ENCODE peak calls at places on chromosomes 12 and 14, in four cellular contexts. H, E, F and U are unnamed samples.

GRCh38 chr12:153080-153746 is 60.7 kb downstream of the SLC6A12 start:
- DNase-seq in H (peak; percentile 54), E (peak; percentile 91), F (peak; percentile 89), U (peak; percentile 96)

GRCh38 chr14:57871487-57872080 is 5.7 kb upstream of the SLC35F4 start:
- DNase-seq in E (peak; percentile 68), H (peak; percentile 28), F (peak; percentile 54), U (peak; percentile 47)

GRCh38 chr12:93823616-93824410 is 146.6 kb downstream of the CRADD start:
- DNase-seq in F (no peak), H (no peak), E (peak; percentile 17), U (no peak)

GRCh38 chr12:21697829-21698630 is 40.4 kb upstream of the LDHB start:
- DNase-seq in H (peak; percentile 48), E (peak; percentile 22), F (no peak), U (no peak)

GRCh38 chr12:116456683-116457082 is 102.5 kb upstream of the MAP1LC3B2 start:
- DNase-seq in E (no peak), H (no peak), F (no peak), U (no peak)

GRCh38 chr14:59204305-59204704 is 15.8 kb downstream of the DAAM1 start:
- DNase-seq in F (no peak), E (no peak), H (no peak), U (no peak)

GRCh38 chr14:93105362-93105761 is 10.4 kb downstream of the ITPK1 start:
- DNase-seq in F (no peak), H (peak; percentile 75), E (no peak), U (no peak)

GRCh38 chr12:8661016-8661415 is 1.6 kb downstream of the MFAP5 start:
- DNase-seq in H (no peak), F (no peak), E (no peak), U (no peak)

GRCh38 chr12:107514887-107515445 is 170.6 kb upstream of the PWP1 start:
- DNase-seq in E (no peak), H (peak; percentile 67), F (no peak), U (peak; percentile 13)

GRCh38 chr12:19771858-19772257 is 332.6 kb downstream of the AEBP2 start:
- DNase-seq in F (no peak), H (peak; percentile 82), E (peak; percentile 48), U (no peak)

GRCh38 chr14:101083564-101084435 is 180.3 kb upstream of the RTL1 start:
- DNase-seq in E (peak; percentile 67), H (no peak), F (peak; percentile 80), U (peak; percentile 76)

GRCh38 chr14:85731198-85731597 is 201.3 kb downstream of the FLRT2 start:
- DNase-seq in H (peak; percentile 64), F (no peak), E (peak; percentile 43), U (no peak)

GRCh38 chr14:105317546-105317945 is 3.0 kb downstream of the PACS2 start:
- DNase-seq in H (peak; percentile 53), E (no peak), F (no peak), U (no peak)

GRCh38 chr12:54571166-54571856 is 17.1 kb downstream of the PPP1R1A start:
- DNase-seq in H (no peak), F (peak; percentile 64), E (peak; percentile 71), U (peak; percentile 54)

DNA sequence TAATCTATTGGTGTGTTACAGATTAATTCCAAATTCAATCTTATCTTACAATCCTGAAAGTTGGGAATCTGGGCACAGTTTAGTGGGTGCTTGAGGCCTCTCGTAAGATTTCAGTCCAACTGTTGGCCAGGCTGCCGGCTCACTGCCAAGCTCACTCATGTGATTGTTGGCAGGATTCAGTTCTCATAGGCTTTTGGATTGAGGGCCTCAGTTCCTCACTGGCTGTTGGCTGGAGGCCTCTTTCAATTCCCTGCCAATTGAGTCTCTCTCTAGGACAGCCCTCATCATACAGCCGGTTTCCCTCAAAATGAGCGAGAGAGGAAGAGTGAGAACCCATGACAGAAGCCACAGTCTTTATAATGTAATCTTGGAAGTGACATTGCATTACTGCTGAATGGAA is 123.5 kb upstream of the FBXO33 start:
- DNase-seq in H (no peak), F (no peak), E (no peak), U (no peak)
- H3K56ac ChIP-seq in H (no peak overlapping the region), F (no peak overlapping the region), E (no peak overlapping the region), U (no peak overlapping the region)

GRCh38 chr12:87982208-87982607 is 47.0 kb downstream of the C12orf50 start:
- DNase-seq in H (peak; percentile 69), F (no peak), E (no peak), U (no peak)
- H2BK120ac ChIP-seq in H (peak overlapping the region; percentile 86), F (no peak overlapping the region), E (no peak overlapping the region), U (no peak overlapping the region)

DNA sequence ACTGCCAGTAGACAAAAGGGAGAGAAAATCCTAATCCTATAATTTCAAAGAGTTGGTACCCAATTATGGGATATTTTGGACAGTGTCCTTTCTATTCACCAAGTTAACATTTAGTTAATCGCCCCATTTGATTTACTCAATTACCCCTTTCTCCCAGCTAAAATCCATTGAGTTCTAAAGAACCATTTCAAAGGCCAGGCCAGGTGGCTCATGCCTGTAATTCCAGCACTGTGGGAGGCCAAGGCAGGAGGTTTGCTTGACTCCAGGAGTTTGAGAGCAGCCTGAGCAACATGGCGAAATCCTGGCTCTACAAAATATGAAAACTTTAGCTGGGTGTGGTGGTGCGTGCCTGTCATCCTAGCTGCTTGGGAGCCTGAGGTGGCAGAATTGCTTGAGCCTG is 5.5 kb upstream of the GPR19 start:
- DNase-seq in E (peak; percentile 42), H (no peak), F (no peak), U (peak; percentile 77)
- H4K5ac ChIP-seq in E (no peak overlapping the region), H (no peak overlapping the region), F (peak overlapping the region; percentile 77), U (no peak overlapping the region)

DNA sequence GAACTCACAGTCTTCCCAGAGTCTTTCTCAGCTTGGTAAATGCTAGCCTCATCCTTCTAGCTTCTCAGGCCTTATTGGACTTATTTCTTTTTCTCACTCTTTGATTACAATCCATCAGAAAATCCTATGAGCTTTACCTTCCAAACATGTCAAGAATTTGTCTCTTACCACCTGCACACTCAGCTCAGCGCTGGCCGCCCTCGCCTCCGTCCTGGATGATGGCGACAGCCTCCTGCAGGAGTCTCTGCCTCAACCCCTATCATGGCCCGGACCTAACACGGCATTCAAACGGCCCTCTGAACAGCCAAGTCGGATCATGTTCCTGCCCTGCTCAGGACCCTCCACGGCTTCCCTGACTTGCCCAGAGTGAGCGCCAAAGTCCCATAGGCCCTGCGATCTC is 333.1 kb upstream of the FKBP4 start:
- DNase-seq in F (no peak), E (no peak), H (no peak), U (no peak)
- H3K56ac ChIP-seq in F (no peak overlapping the region), E (no peak overlapping the region), H (no peak overlapping the region), U (no peak overlapping the region)

GRCh38 chr12:6508087-6508486 is 14.2 kb downstream of the NCAPD2 start:
- DNase-seq in E (no peak), H (no peak), F (no peak), U (no peak)

GRCh38 chr12:6507102-6507998 is 13.4 kb downstream of the NCAPD2 start:
- DNase-seq in F (peak; percentile 52), H (peak; percentile 42), E (peak; percentile 57), U (peak; percentile 74)
- H2BK120ac ChIP-seq in F (no peak overlapping the region), H (peak overlapping the region; percentile 97), E (no peak overlapping the region), U (peak overlapping the region; percentile 67)

DNA sequence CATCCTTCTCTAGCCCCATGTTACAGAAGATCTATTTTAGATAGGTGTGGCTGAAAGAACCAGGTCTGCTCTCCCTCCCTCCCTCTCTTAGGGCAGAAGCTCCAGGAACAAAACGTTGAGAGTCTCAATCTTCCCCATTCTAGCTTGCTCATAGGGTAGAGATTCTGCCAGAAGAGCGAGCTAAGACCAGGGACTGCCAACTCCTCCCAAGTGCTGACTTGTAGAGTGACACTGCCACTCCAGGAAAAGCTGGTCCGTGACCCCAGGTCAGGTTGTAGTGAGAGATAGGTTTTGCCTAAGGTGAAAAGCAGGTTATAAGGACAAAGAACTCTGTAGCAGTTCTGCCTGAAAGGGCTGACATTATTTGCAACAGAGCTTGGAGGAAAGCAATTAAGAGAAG is 73.4 kb downstream of the INSM2 start:
- DNase-seq in H (no peak), F (no peak), E (no peak), U (no peak)
- H4K5ac ChIP-seq in H (no peak overlapping the region), F (no peak overlapping the region), E (no peak overlapping the region), U (no peak overlapping the region)

GRCh38 chr14:51545396-51545795 is 106.3 kb upstream of the FRMD6 start:
- DNase-seq in H (no peak), E (no peak), F (no peak), U (no peak)

GRCh38 chr14:51546099-51546498 is 105.6 kb upstream of the FRMD6 start:
- DNase-seq in E (no peak), H (no peak), F (no peak), U (no peak)

GRCh38 chr14:51544901-51545300 is 106.8 kb upstream of the FRMD6 start:
- DNase-seq in E (no peak), H (no peak), F (no peak), U (no peak)

GRCh38 chr14:51546603-51547258 is 105.0 kb upstream of the FRMD6 start:
- DNase-seq in F (no peak), E (no peak), H (no peak), U (no peak)

GRCh38 chr14:51544426-51544825 is 107.3 kb upstream of the FRMD6 start:
- DNase-seq in F (no peak), H (peak; percentile 34), E (no peak), U (no peak)
- H3K56ac ChIP-seq in F (no peak overlapping the region), H (no peak overlapping the region), E (no peak overlapping the region), U (no peak overlapping the region)